ENCODE peak calls at places on chromosomes 16 and 17, in six cellular contexts. M is thyroid gland, I is heart left ventricle, W is esophagus squamous epithelium, Y is A549, E is prostate gland. C is an unnamed sample. For H3K4me1, the result is how much of the 10 kb centered on the place peaks cover.

GRCh38 chr17:40345161-40346034 is 19.1 kb downstream of the GJD3 start:
- DNase-seq in M (peak), I (peak), W (no peak), Y (peak), E (peak), C (peak)

GRCh38 chr17:249236-249993 is 68.0 kb upstream of the DOC2B start:
- DNase-seq in M (no peak), I (no peak), W (no peak), Y (no peak), E (no peak), C (peak)

GRCh38 chr16:66043326-66043725 is 323.2 kb upstream of the CDH5 start:
- DNase-seq in M (no peak), I (no peak), W (no peak), Y (no peak), E (no peak), C (no peak)

GRCh38 chr17:78812849-78813248 is 27.8 kb downstream of the USP36 start:
- DNase-seq in M (no peak), I (no peak), W (no peak), Y (no peak), E (no peak), C (no peak)

GRCh38 chr17:50891577-50891989 is 25.4 kb upstream of the TOB1 start:
- DNase-seq in M (no peak), I (no peak), W (no peak), Y (no peak), E (no peak), C (no peak)

GRCh38 chr16:78134944-78135619 is 35.6 kb downstream of the WWOX start:
- DNase-seq in M (peak), I (no peak), W (no peak), Y (no peak), E (no peak), C (no peak)

GRCh38 chr17:41211845-41212466 is 14.5 kb upstream of the KRTAP9-2 start:
- DNase-seq in M (no peak), I (no peak), W (no peak), Y (peak), E (no peak), C (no peak)

GRCh38 chr16:86946396-86946795 is 368.0 kb downstream of the FOXL1 start:
- DNase-seq in M (no peak), I (no peak), W (no peak), Y (peak), E (no peak), C (no peak)

GRCh38 chr16:26546573-26546972 is 520.2 kb upstream of the C16orf82 start:
- DNase-seq in M (no peak), I (no peak), W (no peak), Y (no peak), E (no peak), C (no peak)

GRCh38 chr16:26554030-26554429 is 512.7 kb upstream of the C16orf82 start:
- DNase-seq in M (no peak), I (no peak), W (no peak), Y (no peak), E (no peak), C (no peak)

GRCh38 chr16:26547681-26548080 is 519.0 kb upstream of the C16orf82 start:
- DNase-seq in M (no peak), I (no peak), W (no peak), Y (no peak), E (no peak), C (no peak)

GRCh38 chr16:26550111-26550610 is 516.6 kb upstream of the C16orf82 start:
- DNase-seq in M (no peak), I (no peak), W (no peak), Y (no peak), E (no peak), C (no peak)
- TF ChIP-seq POLR2A in M (no peak), I (no peak), W (no peak), Y (no peak), E (no peak), C (no peak)

GRCh38 chr17:49191407-49191916 is 18.9 kb downstream of the GNGT2 start:
- DNase-seq in M (no peak), I (no peak), W (no peak), Y (no peak), E (no peak), C (no peak)

GRCh38 chr17:49190932-49191331 is 19.4 kb downstream of the GNGT2 start:
- DNase-seq in M (no peak), I (no peak), W (no peak), Y (no peak), E (no peak), C (no peak)

GRCh38 chr17:49183801-49184200 is 26.6 kb downstream of the GNGT2 start:
- DNase-seq in M (no peak), I (no peak), W (no peak), Y (no peak), E (no peak), C (no peak)

GRCh38 chr17:49183341-49183740 is 27.0 kb downstream of the GNGT2 start:
- DNase-seq in M (no peak), I (no peak), W (no peak), Y (no peak), E (no peak), C (no peak)

GRCh38 chr17:49187301-49187700 is 23.1 kb downstream of the GNGT2 start:
- DNase-seq in M (no peak), I (no peak), W (no peak), Y (no peak), E (no peak), C (no peak)
- H3K4me1 ChIP-seq in M (under half), I (under half), W (under half), Y (under half), E (under half), C (under half)

DNA sequence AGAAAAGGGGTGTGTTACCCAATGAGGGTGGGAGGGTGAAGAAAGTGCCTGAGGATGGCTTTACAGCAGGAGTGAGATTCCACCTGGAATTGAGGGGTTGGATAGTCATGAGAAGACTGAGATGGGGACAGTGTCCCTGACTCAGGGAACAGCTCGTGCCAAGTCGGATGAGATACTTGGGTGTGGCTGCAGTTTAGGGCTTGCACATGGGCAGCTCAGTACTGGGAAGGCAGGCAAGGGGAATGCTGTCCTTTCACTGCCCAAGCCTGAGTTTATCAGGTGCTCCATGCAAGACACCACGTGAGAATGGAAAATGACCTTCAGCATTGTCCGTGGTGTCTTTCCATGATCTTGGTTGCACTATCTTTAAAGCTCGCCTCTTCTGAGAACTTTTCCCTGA is 393.3 kb upstream of the MAF start:
- DNase-seq in M (no peak), I (no peak), W (no peak), Y (no peak), E (no peak), C (no peak)
- H3K27ac ChIP-seq in M (no peak), I (no peak), W (no peak), Y (no peak), E (no peak), C (no peak)

DNA sequence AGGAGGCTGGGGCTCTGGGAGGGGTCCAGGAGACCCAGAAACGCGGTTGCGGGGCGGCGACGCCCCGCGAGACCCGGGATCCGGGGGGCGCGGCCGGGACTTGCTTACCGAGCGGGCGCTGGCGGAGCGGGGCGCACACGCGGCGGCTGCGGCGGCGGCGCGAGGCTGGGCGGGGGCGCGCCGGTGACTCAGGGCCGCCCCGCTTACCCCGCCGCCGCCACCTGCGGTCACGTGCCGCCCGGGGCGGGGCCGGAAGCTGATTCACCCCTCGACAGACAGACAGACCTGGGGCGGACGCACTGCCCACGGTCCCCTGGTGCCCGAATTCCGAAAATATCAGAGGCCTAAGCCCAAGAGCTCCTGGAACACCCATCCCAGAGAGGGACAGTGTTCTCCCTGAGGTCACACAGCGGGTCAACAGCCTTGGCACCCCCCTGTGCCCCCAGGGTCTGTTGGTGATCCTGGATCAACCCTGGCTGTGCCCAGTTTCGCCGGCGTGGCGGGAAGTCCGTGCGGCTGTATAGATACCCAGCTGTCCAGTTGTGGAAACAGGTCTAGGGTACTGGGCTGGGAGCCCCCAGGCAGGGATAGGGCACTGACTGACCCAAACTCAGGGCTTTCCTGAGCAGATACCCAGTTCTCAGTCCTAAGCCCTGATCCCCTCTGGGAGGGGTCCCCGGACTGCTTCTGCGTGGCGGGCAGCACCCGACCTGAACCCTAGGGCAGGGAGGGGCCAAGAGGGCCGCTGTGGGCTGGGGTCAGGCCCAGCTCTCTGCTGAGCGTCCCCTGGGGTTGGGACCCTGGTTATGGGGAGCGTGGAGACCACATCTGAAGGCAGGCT is at the start of gene FAM83G:
- DNase-seq in M (peak), I (peak), W (peak), Y (peak), E (peak), C (peak)
- TF ChIP-seq POLR2A in M (no peak), I (no peak), W (peak), Y (peak), E (peak), C (peak)

GRCh38 chr17:82231562-82232321 is 2.9 kb downstream of the SLC16A3 start:
- DNase-seq in M (peak), I (peak), W (no peak), Y (peak), E (peak), C (peak)
- H3K4me1 ChIP-seq in M (half or more), I (half or more), W (half or more), Y (half or more), E (under half), C (under half)

GRCh38 chr17:76687278-76688164 is 23.2 kb downstream of the MXRA7 start:
- DNase-seq in M (peak), I (peak), W (no peak), Y (no peak), E (no peak), C (no peak)
- H3K27ac ChIP-seq in M (peak), I (peak), W (peak), Y (peak), E (peak), C (peak)

DNA sequence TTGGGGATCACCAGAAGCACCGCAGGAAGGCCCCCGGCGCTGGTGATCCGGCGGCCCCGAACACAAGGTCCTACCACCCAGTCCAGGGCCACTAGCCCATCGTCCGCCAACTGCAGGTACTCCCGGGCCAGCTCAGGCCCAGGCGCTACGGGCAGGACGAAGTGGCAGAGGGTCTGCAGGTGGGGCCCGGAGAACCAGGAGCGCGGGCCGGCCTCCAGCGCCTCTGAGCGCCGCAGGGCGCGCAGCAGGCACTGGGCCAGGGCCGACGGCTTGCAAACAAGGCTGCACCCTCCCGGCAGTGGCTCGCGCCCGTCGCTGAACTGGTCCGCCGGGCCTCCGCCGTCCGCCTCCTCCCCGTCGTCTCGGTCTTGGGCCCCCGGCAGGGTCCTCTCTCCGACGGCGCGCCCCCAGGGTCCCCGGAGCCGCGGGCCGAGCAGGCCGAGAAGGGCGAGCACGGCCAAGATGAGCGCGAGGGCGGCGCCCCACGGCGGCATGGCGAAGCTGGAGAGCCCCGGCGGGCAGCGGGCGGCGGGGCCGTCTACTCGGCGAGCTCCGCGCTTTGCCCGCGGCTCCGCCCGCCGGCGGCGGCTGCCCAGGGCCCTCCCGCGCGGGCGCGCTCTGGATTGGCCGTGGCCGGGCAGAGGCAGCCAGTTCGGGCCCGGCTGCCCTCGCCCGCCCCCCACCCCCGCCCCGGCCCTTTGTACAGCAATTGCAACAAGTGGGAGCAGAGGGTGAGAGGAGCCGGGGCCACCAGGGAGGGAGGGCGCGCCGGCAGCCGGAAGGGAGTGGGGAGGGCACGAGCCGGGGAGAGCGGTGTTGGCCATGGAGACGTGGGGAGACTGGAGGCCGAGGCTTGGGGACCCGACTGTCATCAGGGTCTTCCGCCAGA is at the start of gene ABHD15:
- DNase-seq in M (peak), I (peak), W (no peak), Y (peak), E (peak), C (peak)
- TF ChIP-seq POLR2A in M (no peak), I (no peak), W (no peak), Y (peak), E (peak), C (peak)

DNA sequence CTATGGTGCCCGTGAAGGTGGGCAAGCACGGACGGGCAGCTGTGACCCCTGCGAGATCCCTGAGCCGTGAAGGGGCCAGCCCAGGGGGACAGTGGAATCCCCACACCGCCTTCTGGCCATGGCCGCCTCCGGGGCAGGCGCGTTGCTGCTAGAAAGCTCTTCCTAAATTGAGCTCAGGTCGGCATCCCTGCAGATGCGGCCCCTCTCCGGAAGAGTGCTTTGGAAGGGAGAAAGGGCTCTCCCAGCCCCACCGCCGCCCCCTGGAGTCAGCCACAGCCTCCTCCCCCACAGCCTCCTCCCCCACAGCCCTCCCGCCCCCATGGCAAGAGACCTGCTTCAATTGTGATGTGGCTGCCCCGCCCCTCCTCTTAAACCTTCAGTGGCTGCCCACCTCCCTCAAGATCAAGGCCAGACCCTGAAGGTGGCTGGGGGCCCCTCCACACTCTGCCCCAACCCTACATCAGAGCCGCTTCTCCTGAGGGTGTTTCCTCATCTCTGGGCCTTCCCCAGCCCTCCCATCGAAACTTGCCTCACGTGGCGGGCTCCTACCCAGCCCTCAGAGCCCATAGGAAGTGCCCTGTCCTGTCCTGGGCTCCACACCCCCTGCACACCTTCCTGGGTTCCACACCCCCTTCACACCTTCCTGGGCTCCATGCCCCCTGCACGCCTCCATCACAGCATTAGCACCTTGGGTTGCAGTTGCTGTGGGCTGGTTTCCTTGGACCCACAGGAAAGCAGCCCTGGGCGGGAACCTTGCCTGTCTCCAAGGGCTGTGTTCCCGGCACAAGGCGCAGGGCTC is 5.5 kb upstream of the CBFA2T3 start:
- DNase-seq in M (no peak), I (no peak), W (no peak), Y (no peak), E (no peak), C (no peak)
- H3K4me1 ChIP-seq in M (under half), I (under half), W (under half), Y (under half), E (under half), C (under half)

GRCh38 chr17:16285646-16286008 is 67.6 kb downstream of the CENPV start:
- DNase-seq in M (no peak), I (no peak), W (no peak), Y (no peak), E (no peak), C (no peak)

GRCh38 chr17:16287563-16288027 is 65.7 kb downstream of the CENPV start:
- DNase-seq in M (no peak), I (no peak), W (no peak), Y (peak), E (no peak), C (peak)

GRCh38 chr17:16286947-16287562 is 66.2 kb downstream of the CENPV start:
- DNase-seq in M (no peak), I (peak), W (no peak), Y (peak), E (no peak), C (no peak)

GRCh38 chr17:16283705-16284104 is 66.7 kb downstream of the PIGL start:
- DNase-seq in M (no peak), I (no peak), W (no peak), Y (peak), E (no peak), C (no peak)

DNA sequence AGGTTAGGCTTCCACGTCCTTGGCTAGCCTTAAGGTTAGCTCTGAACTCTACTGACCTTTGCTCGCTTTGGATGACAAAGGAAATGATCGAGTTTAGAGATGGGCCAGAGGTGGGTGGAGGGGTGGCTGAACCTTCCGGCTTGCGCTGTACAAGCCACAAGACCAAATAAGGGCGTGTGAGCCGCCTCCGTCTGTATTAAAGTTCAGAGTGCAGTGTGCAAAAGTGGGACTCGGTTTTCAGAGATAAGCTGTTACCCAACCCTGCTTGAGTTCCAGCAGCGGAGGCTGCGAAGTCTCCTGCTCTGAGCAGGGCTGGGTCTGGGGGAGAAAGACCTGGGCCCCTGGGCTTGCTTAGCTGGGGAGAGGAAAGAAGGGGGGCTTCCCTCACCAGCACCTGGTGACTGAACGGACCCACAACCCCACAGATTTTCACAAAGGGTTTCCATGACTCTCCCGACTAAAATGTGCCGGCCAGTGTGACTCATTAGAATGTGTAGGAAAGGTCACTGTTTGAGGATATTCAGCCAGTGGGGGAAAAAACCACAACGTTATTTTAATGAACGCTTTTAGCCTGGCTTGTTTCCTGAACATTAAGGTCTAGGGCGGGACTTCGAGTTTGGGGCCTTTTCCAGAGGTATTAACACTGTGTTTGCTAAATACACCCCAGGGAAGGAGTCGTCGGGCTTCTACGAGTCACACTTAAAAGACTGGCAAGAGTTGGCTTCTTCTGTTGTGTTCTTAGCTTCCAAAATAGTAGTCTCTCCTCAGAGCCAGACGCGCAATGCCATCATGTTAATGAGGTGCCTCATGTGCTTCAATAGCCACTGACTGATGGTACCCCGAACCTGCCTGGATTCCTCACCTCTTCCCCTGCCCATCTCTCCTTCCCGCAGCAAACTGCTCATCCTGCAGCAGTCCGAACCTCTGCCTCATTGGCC is 67.0 kb downstream of the CENPV start:
- DNase-seq in M (peak), I (peak), W (peak), Y (peak), E (peak), C (peak)
- H3K27ac ChIP-seq in M (peak), I (peak), W (peak), Y (peak), E (peak), C (peak)

DNA sequence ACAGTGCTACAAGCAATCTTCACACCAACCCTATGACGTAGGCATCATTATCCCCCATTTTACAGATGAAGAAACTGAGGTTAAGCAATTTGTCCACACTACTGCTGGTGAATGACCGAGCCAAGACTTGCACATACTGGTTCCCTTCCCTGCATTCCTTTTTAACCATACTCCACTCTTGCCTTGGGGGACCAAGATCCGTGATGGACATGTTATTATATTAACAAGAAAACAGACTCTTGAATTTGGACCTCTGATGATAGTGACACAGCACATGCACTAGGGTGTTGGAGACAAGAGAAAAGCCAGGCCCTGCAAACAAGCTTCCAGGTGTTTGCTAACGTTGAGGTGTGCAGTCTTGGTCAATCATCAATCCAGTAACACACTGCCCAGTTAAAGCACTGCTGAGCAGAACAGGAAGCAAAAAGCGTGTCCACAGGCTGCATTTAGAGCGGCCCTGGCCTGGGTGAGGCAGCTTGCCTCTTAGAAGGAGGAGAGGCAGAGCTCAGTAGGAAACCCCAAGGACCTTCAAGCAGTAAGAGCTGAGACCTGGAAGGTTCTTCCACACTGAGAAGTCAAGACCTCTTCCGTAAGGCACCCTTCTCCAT is 36.7 kb downstream of the HNF1B start:
- DNase-seq in M (no peak), I (no peak), W (no peak), Y (peak), E (no peak), C (peak)
- TF ChIP-seq POLR2A in M (no peak), I (no peak), W (no peak), Y (no peak), E (no peak), C (no peak)